ENCODE peak calls at places on chromosomes 13 and 19, in four cellular contexts. O is mammary epithelial cell, H is fibroblast of lung, N is H9. I is an unnamed sample.
A peak's percentile ranks its signal among the peaks of the same experiment; 100 is the strongest.

GRCh38 chr13:32264407-32264806 is 50.8 kb downstream of the ZAR1L start:
- DNase-seq in O (peak; percentile 56), H (peak; percentile 38), N (no peak), I (peak; percentile 1)

GRCh38 chr19:49676136-49676689 is 858 bp upstream of the PRMT1 start:
- DNase-seq in O (no peak), H (peak; percentile 93), N (peak; percentile 89), I (peak; percentile 96)

GRCh38 chr13:92972751-92973150 is 253.9 kb upstream of the GPC6 start:
- DNase-seq in O (no peak), H (no peak), N (no peak), I (no peak)

GRCh38 chr13:73303858-73304257 is 245.1 kb downstream of the KLF5 start:
- DNase-seq in O (peak; percentile 92), H (peak; percentile 74), N (peak; percentile 29), I (no peak)

GRCh38 chr13:89324582-89324981 is 1653.4 kb downstream of the SLITRK5 start:
- DNase-seq in O (no peak), H (no peak), N (no peak), I (no peak)

GRCh38 chr13:50257646-50258045 is 242.4 kb downstream of the KCNRG start:
- DNase-seq in O (no peak), H (no peak), N (no peak), I (no peak)

GRCh38 chr13:67462098-67462497 is 232.0 kb upstream of the PCDH9 start:
- DNase-seq in O (no peak), H (no peak), N (no peak), I (no peak)

GRCh38 chr13:48500652-48501197 is 32.2 kb downstream of the RCBTB2 start:
- DNase-seq in O (peak; percentile 83), H (peak; percentile 88), N (no peak), I (peak; percentile 90)

GRCh38 chr19:29858000-29858596 is 46.3 kb downstream of the CCNE1 start:
- DNase-seq in O (no peak), H (no peak), N (peak; percentile 84), I (peak; percentile 74)

GRCh38 chr13:113997845-113998751 is 24.2 kb upstream of the C13orf46 start:
- DNase-seq in O (no peak), H (peak; percentile 21), N (no peak), I (no peak)

GRCh38 chr13:58655086-58655485 is 1023.5 kb downstream of the PCDH17 start:
- DNase-seq in O (no peak), H (no peak), N (no peak), I (no peak)

GRCh38 chr19:45630463-45630862 is 8.7 kb downstream of the EML2 start:
- DNase-seq in O (peak; percentile 97), H (peak; percentile 96), N (no peak), I (no peak)

GRCh38 chr19:51702103-51702753 is 9.1 kb downstream of the SPACA6 start:
- DNase-seq in O (peak; percentile 63), H (peak; percentile 39), N (peak; percentile 92), I (peak; percentile 91)
- H3K27ac ChIP-seq in O (no peak overlapping the region), H (no peak overlapping the region), N (peak overlapping the region; percentile 66), I (no peak overlapping the region)

GRCh38 chr13:98054301-98054700 is 88.6 kb upstream of the FARP1 start:
- DNase-seq in O (no peak), H (no peak), N (peak; percentile 50), I (no peak)
- H2AFZ ChIP-seq in O (no peak overlapping the region), H (no peak overlapping the region), N (no peak overlapping the region), I (no peak overlapping the region)

GRCh38 chr13:75321084-75321483 is 160.9 kb downstream of the TBC1D4 start:
- DNase-seq in O (no peak), H (no peak), N (no peak), I (no peak)
- H3K27ac ChIP-seq in O (no peak overlapping the region), H (no peak overlapping the region), N (no peak overlapping the region), I (no peak overlapping the region)

GRCh38 chr19:11581740-11582139 is 4.3 kb upstream of the ACP5 start:
- DNase-seq in O (no peak), H (peak; percentile 44), N (no peak), I (peak; percentile 96)
- H2AFZ ChIP-seq in O (no peak overlapping the region), H (peak overlapping the region; percentile 38), N (no peak overlapping the region), I (peak overlapping the region; percentile 2)

DNA sequence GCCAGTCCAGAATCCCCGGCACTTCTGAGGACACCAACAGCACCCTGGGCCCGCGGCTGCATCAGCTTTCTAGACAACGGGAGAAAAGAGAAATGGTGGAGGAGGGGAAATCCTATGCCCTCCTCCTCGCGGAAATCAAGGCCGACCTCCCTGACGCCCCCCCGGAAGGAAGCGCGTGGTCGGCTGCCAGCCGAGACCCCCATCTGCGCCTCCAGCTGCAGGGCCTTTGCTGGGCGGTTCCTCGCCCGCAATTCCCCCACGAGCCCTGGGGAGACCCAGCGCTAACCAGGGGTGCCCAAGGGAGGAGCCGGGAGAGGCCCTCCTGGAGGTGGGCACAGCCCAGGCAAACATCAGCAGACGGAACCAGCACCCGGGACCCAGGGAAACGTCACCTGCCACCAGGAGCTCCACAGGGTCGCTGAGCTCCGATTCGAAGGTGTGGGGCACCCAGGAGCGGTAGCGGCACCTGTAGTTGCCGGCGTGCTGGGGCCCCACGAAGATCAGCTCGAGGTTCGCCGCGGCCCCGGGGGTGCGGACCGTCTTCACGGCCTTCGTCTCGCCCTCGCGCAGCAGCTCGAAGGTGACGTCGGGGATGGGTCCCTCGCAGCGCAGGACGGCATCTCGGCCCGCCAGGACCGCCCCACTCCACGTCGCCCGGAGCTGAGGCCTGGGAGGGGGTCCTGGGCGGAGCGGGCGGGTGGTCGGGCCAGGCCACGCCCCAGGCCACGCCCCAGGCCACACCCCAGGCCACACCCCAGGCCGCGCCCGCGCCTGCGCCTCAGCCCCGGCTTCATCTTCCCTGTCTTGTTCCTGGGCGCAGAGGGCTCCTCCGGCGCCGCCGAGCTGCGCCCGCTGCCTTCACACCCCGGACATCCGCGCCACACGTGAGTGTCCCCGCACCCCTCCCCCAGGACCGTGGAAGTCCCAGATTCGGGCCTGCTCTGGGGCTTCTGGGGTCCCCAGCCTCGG is 6.0 kb downstream of the A1BG start:
- DNase-seq in O (peak; percentile 52), H (peak; percentile 58), N (peak; percentile 82), I (peak; percentile 95)
- H3K27ac ChIP-seq in O (no peak overlapping the region), H (peak overlapping the region; percentile 32), N (no peak overlapping the region), I (no peak overlapping the region)

GRCh38 chr19:7743425-7743841 is 3.9 kb downstream of the CD209 start:
- DNase-seq in O (no peak), H (no peak), N (no peak), I (no peak)
- H2AFZ ChIP-seq in O (no peak overlapping the region), H (no peak overlapping the region), N (no peak overlapping the region), I (no peak overlapping the region)

I was measured in Karpas-422.